ENCODE peak calls at places on chromosomes 13 and 19, in five cellular contexts. Z is testis, J is Peyer's patch, V is body of pancreas, H is ovary. U is an unnamed sample.

GRCh38 chr13:20303636-20304035 is 71.5 kb upstream of the GJB6 start:
- DNase-seq in Z (no peak), J (no peak), V (no peak), H (no peak), U (no peak)

GRCh38 chr19:17246681-17247425 is 1.1 kb upstream of the NR2F6 start:
- DNase-seq in Z (peak), J (no peak), V (peak), H (no peak), U (peak)

GRCh38 chr13:26534036-26534726 is 23.3 kb upstream of the WASF3 start:
- DNase-seq in Z (no peak), J (no peak), V (no peak), H (no peak), U (no peak)

GRCh38 chr13:40345654-40346372 is 320.6 kb downstream of the FOXO1 start:
- DNase-seq in Z (no peak), J (no peak), V (peak), H (no peak), U (no peak)

GRCh38 chr19:9641810-9642209 is 20.8 kb upstream of the ZNF561 start:
- DNase-seq in Z (no peak), J (no peak), V (no peak), H (no peak), U (no peak)

GRCh38 chr19:9834726-9835506 is at the start of gene PIN1:
- DNase-seq in Z (peak), J (peak), V (peak), H (peak), U (peak)

GRCh38 chr19:7986321-7987083 is 18.9 kb downstream of the ELAVL1 start:
- DNase-seq in Z (no peak), J (no peak), V (no peak), H (no peak), U (no peak)

GRCh38 chr13:33556828-33557227 is 261.1 kb upstream of the RFC3 start:
- DNase-seq in Z (no peak), J (no peak), V (no peak), H (no peak), U (no peak)

GRCh38 chr19:14369399-14370168 is 11.7 kb upstream of the ADGRE5 start:
- DNase-seq in Z (no peak), J (peak), V (no peak), H (no peak), U (no peak)

GRCh38 chr19:37980419-37980975 is 73.5 kb downstream of the SIPA1L3 start:
- DNase-seq in Z (no peak), J (no peak), V (no peak), H (no peak), U (no peak)

GRCh38 chr19:29188704-29189375 is 24.1 kb downstream of the UQCRFS1 start:
- DNase-seq in Z (no peak), J (no peak), V (no peak), H (no peak), U (no peak)

GRCh38 chr13:34128661-34129060 is 310.7 kb downstream of the RFC3 start:
- DNase-seq in Z (no peak), J (no peak), V (no peak), H (no peak), U (no peak)

GRCh38 chr19:10417598-10418280 is 2.6 kb upstream of the PDE4A start:
- DNase-seq in Z (no peak), J (no peak), V (no peak), H (no peak), U (no peak)

GRCh38 chr19:30391554-30392551 is 19.7 kb downstream of the ZNF536 start:
- DNase-seq in Z (no peak), J (no peak), V (no peak), H (no peak), U (no peak)

GRCh38 chr13:64556391-64556790 is 2673.7 kb downstream of the PCDH9 start:
- DNase-seq in Z (no peak), J (no peak), V (no peak), H (no peak), U (no peak)

GRCh38 chr19:10251792-10252694 is at the start of gene MRPL4:
- DNase-seq in Z (peak), J (peak), V (peak), H (peak), U (peak)

GRCh38 chr19:14840206-14840605 is 5.2 kb upstream of the OR7A5 start:
- DNase-seq in Z (no peak), J (no peak), V (no peak), H (no peak), U (no peak)

GRCh38 chr13:112174476-112175110 is 107.6 kb downstream of the SOX1 start:
- DNase-seq in Z (no peak), J (no peak), V (no peak), H (no peak), U (no peak)

GRCh38 chr19:38506723-38507550 is 73.4 kb downstream of the RYR1 start:
- DNase-seq in Z (peak), J (peak), V (peak), H (peak), U (peak)

GRCh38 chr13:94710881-94711560 is 1.3 kb downstream of the SOX21 start:
- DNase-seq in Z (no peak), J (no peak), V (no peak), H (no peak), U (no peak)

GRCh38 chr19:45473366-45474190 is 5.8 kb downstream of the FOSB start:
- DNase-seq in Z (no peak), J (no peak), V (no peak), H (no peak), U (no peak)

GRCh38 chr13:99199541-99200432 is 867 bp upstream of the UBAC2 start:
- DNase-seq in Z (peak), J (no peak), V (peak), H (no peak), U (no peak)

GRCh38 chr19:16569609-16570320 is 2.5 kb downstream of the SLC35E1 start:
- DNase-seq in Z (no peak), J (no peak), V (peak), H (no peak), U (no peak)

GRCh38 chr19:4229179-4229931 is at the start of gene EBI3:
- DNase-seq in Z (peak), J (peak), V (peak), H (no peak), U (peak)

DNA sequence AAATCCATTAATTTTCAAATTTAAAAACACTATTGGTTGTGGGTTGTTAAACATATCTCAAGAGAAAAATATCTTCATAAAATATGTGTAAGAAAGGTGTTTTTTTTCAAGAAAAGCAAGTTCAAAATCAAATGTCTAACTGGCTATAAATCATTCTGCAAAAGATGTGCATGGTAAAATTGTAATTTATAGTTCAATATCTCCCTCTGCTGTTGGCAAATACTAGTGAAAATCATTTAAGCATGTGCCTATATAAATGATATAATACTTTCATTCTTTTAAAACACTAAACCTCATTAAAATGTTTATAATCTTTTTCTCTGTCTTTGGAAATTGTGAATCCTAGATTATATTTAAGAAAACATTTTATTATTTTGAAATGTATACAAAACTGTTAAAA is 17.2 kb upstream of the SLITRK6 start:
- DNase-seq in Z (no peak), J (no peak), V (no peak), H (no peak), U (no peak)
- TF ChIP-seq CTCF in Z (no peak), J (no peak), V (no peak), H (no peak), U (no peak)

DNA sequence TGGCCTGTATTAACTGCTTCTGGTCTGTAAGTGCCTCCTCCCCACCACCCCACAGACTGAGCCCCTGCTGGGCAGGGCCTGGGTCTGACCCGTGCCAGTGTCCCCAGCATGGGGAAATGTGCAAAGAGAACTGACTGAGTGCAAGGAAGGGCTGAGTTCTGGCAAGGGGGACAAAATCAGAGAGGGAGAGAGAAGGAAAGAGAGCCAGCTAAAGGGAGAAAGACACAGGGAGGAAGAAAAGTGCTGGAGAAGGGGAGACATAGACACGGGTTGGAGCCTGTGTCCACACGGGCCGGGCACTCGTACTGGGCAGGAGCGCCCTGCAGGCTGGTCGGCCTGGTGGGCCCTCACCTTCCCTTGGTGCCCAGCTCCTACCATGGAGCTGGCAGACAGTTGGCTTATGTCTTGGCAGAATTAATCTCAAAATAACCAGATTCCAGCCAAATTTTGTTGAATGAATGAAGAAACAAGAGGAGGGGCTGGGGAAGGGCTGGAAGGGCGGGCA is 1.2 kb downstream of the NKG7 start:
- DNase-seq in Z (no peak), J (no peak), V (no peak), H (no peak), U (no peak)
- H3K4me3 ChIP-seq in Z (no peak), J (no peak), V (no peak), H (no peak), U (no peak)

DNA sequence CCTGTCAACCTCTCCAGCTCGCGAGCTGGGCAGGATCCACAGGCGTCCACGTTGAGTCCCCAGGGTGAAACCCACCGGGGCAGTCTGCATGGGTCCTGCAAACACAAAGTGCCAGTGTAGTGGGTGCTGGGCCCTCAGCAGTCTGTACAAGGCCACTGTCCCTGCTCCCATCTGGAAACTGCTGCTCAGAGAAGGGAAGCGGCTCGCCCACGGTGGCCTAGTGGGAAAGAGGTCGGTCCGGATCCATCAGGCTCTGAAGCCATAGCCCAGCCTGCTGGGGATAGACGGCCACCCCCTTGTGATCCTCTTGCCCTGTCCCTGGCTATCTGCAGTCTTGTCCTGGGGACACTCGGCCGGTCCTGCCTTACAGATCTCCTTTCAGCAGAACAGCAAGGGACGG is 2.6 kb upstream of the DIRAS1 start:
- DNase-seq in Z (peak), J (no peak), V (no peak), H (no peak), U (no peak)
- H3K27ac ChIP-seq in Z (peak), J (no peak), V (no peak), H (peak), U (peak)

DNA sequence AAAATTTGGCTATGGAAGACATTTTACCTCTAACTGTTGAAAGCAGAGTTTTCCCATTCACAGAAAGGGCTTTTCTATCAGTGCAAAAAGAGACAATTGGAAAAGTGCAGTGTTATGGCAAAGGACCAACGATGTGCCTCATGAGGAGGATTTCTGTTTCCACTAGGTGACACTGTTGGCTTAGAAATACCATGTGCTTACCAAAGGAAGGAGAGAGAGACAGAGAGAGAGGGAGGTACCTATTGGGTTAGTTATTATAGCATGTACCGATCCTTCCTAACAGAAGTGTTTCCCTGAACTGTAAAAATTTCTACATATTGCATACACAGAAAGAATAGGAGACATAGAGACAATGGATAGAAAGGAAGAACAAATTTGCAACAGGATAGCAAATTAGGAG is 23.9 kb upstream of the PSG4 start:
- DNase-seq in Z (no peak), J (no peak), V (no peak), H (no peak), U (no peak)
- TF ChIP-seq CTCF in Z (no peak), J (no peak), V (no peak), H (no peak), U (peak)

GRCh38 chr13:48233097-48233885 is at the start of gene ITM2B:
- DNase-seq in Z (peak), J (peak), V (peak), H (peak), U (peak)

GRCh38 chr13:48235814-48236135 is 2.8 kb downstream of the ITM2B start:
- DNase-seq in Z (no peak), J (no peak), V (no peak), H (no peak), U (no peak)

GRCh38 chr13:48235100-48235813 is 2.3 kb downstream of the ITM2B start:
- DNase-seq in Z (peak), J (no peak), V (peak), H (no peak), U (no peak)

GRCh38 chr13:48233886-48234488 is 981 bp downstream of the ITM2B start:
- DNase-seq in Z (peak), J (no peak), V (no peak), H (peak), U (no peak)

DNA sequence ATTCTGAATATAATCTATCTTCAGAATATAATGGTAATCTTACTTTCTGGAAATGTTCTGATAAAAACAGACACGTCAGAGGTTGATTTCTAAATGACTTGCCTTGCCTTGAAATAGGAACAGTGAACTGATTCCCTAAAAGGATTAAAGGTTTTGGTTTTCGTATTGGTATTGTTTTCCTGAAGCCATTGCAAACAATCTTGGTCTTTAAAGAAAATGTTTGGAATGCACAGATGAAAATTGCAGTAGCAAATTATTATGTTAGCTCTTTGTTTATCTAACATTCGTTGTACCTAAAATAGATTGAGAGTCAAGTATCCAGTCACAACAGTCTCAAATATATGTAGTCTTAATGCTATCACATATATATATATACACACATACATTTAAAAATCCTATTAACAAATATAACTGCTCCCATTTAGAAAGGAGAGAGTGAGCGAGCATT is 1.7 kb downstream of the ITM2B start:
- DNase-seq in Z (no peak), J (no peak), V (no peak), H (no peak), U (no peak)
- H3K4me3 ChIP-seq in Z (peak), J (peak), V (peak), H (peak), U (peak)

GRCh38 chr19:1042689-1043511 is 3.0 kb downstream of the ABCA7 start:
- DNase-seq in Z (no peak), J (no peak), V (no peak), H (no peak), U (no peak)
- H3K27ac ChIP-seq in Z (no peak), J (peak), V (no peak), H (no peak), U (no peak)

GRCh38 chr13:65784088-65784816 is 1445.9 kb downstream of the PCDH9 start:
- DNase-seq in Z (no peak), J (no peak), V (no peak), H (no peak), U (no peak)
- TF ChIP-seq CTCF in Z (no peak), J (no peak), V (no peak), H (no peak), U (no peak)

DNA sequence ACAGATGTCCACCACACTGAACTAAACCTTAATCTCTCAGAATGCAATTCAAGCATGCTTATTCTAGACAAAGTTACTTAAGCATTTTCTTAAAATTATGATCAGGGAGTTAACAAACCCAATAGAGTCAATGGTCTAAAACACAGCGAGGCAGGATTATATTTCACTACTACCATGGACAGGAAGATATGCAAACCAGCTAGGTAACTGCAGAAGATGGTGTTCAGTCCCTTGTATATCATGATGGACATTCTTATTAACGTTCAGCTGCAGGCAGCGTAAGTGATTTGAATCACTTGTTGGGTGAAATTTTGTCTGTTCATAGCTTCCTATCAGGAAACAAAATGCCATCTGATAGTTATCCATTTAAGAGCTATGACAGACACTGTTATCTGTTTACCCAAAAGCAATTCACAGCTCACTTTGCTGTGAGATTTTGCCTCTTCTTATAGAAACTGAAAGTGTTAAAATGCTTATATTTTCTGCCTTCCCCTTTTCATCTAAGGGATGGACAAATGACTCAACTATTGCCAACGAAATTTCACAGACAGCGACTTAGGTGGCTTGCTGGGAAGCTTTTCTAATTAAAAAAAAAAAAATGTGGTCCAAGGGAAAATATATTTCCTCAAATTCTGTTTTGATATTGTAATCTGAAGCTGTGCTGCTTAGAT is 591.9 kb downstream of the DACH1 start:
- DNase-seq in Z (no peak), J (no peak), V (no peak), H (no peak), U (no peak)
- H3K4me3 ChIP-seq in Z (no peak), J (no peak), V (no peak), H (no peak), U (no peak)

GRCh38 chr19:46737275-46737654 is 8.6 kb upstream of the FKRP start:
- DNase-seq in Z (no peak), J (no peak), V (no peak), H (peak), U (no peak)
- H3K27ac ChIP-seq in Z (peak), J (no peak), V (no peak), H (peak), U (peak)

DNA sequence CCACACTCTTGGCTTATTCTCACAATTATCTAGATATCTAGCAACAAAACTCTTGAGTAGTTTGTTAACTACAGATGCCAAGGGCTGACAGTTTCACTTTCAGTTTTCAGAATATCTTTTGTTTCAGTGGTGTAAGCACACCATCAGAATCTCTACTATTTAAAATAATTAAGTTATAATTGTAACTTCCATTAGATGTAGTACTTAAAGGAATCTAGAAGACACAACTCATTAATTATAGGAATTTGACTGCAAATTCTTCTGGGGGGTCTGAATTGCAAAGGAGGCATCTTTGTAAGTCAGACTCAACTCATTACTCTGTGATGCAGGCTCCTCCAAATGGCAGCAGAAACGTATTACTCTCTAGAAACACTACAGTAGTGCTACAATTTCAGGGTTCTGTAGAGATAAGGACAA is 44.9 kb upstream of the USPL1 start:
- DNase-seq in Z (no peak), J (no peak), V (peak), H (no peak), U (no peak)
- TF ChIP-seq CTCF in Z (no peak), J (peak), V (no peak), H (no peak), U (peak)